ENCODE peak calls at places on chromosomes 4 and X, in ten cellular contexts. B is mammary epithelial cell, I is lower lobe of right lung, L is aorta, Y is mucosa of descending colon, Z is Peyer's patch, D is heart left ventricle, P is A549, Q is NT2/D1, A is GM23338. U is an unnamed sample. For H3K4me1, the result is how much of the 10 kb centered on the place peaks cover.

GRCh38 chr4:38609614-38610013 is 54.4 kb upstream of the KLF3 start:
- DNase-seq in B (no peak), I (no peak), L (no peak), Y (no peak), Z (no peak), D (no peak), P (no peak), Q (no peak), A (peak), U (no peak)

GRCh38 chr4:139901516-139902327 is 236.1 kb downstream of the MGST2 start:
- DNase-seq in B (peak), I (no peak), L (no peak), Y (no peak), Z (no peak), D (no peak), P (no peak), Q (no peak), A (no peak), U (no peak)

GRCh38 chr4:6888506-6889071 is 21.0 kb upstream of the TBC1D14 start:
- DNase-seq in B (no peak), I (no peak), L (no peak), Y (no peak), Z (no peak), D (no peak), P (no peak), Q (no peak), A (no peak), U (no peak)

GRCh38 chr4:143768007-143768591 is 67.6 kb upstream of the FREM3 start:
- DNase-seq in B (peak), I (no peak), L (no peak), Y (no peak), Z (no peak), D (no peak), P (peak), Q (no peak), A (no peak), U (no peak)

GRCh38 chrX:153245288-153245731 is 66.2 kb downstream of the MAGEA1 start:
- DNase-seq in B (no peak), I (no peak), L (no peak), Y (no peak), Z (no peak), D (no peak), P (peak), Q (peak), A (peak), U (no peak)

GRCh38 chrX:22134681-22135080 is 102.6 kb downstream of the PHEX start:
- DNase-seq in B (peak), I (no peak), L (no peak), Y (no peak), Z (no peak), D (no peak), P (peak), Q (no peak), A (no peak), U (no peak)

GRCh38 chr4:29805245-29805644 is 914.9 kb upstream of the PCDH7 start:
- DNase-seq in B (no peak), I (no peak), L (no peak), Y (no peak), Z (no peak), D (no peak), P (no peak), Q (peak), A (peak), U (no peak)

GRCh38 chr4:162705130-162705803 is 461.4 kb downstream of the NAF1 start:
- DNase-seq in B (no peak), I (no peak), L (no peak), Y (no peak), Z (no peak), D (no peak), P (no peak), Q (no peak), A (no peak), U (no peak)

GRCh38 chrX:9948406-9948805 is 18.8 kb upstream of the CLDN34 start:
- DNase-seq in B (no peak), I (no peak), L (no peak), Y (no peak), Z (no peak), D (no peak), P (no peak), Q (no peak), A (no peak), U (no peak)

GRCh38 chr4:33883111-33883510 is 2361.2 kb downstream of the ARAP2 start:
- DNase-seq in B (no peak), I (no peak), L (no peak), Y (no peak), Z (no peak), D (no peak), P (no peak), Q (no peak), A (no peak), U (no peak)

GRCh38 chr4:4762909-4763814 is 96.3 kb upstream of the MSX1 start:
- DNase-seq in B (peak), I (no peak), L (no peak), Y (no peak), Z (no peak), D (no peak), P (peak), Q (peak), A (peak), U (no peak)

GRCh38 chr4:138239496-138239895 is 2.7 kb downstream of the SLC7A11 start:
- DNase-seq in B (no peak), I (no peak), L (no peak), Y (no peak), Z (no peak), D (no peak), P (no peak), Q (no peak), A (no peak), U (no peak)

GRCh38 chr4:77209012-77209411 is 52.0 kb downstream of the CCNG2 start:
- DNase-seq in B (no peak), I (no peak), L (no peak), Y (no peak), Z (no peak), D (no peak), P (no peak), Q (no peak), A (no peak), U (no peak)

GRCh38 chr4:153215976-153216375 is 11.7 kb downstream of the TRIM2 start:
- DNase-seq in B (no peak), I (no peak), L (no peak), Y (no peak), Z (no peak), D (no peak), P (no peak), Q (no peak), A (no peak), U (no peak)
- H3K4me1 ChIP-seq in B (under half), I (under half), L (under half), Y (under half), Z (under half), D (under half), P (under half), Q (under half), A (under half), U (under half)

GRCh38 chr4:88618782-88619485 is 26.7 kb downstream of the HERC3 start:
- DNase-seq in B (no peak), I (no peak), L (no peak), Y (no peak), Z (no peak), D (no peak), P (no peak), Q (no peak), A (no peak), U (no peak)
- H3K4me1 ChIP-seq in B (under half), I (under half), L (under half), Y (under half), Z (under half), D (under half), P (half or more), Q (under half), A (under half), U (half or more)

GRCh38 chr4:8271821-8272220 is 2.3 kb downstream of the HTRA3 start:
- DNase-seq in B (no peak), I (no peak), L (no peak), Y (no peak), Z (no peak), D (peak), P (no peak), Q (no peak), A (no peak), U (no peak)
- H3K4me1 ChIP-seq in B (under half), I (half or more), L (under half), Y (under half), Z (under half), D (half or more), P (under half), Q (under half), A (under half), U (half or more)

GRCh38 chr4:2248044-2248780 is 6.3 kb upstream of the HAUS3 start:
- DNase-seq in B (no peak), I (peak), L (no peak), Y (peak), Z (peak), D (peak), P (no peak), Q (no peak), A (no peak), U (no peak)

GRCh38 chr4:2245787-2246275 is 3.9 kb upstream of the HAUS3 start:
- DNase-seq in B (no peak), I (no peak), L (no peak), Y (no peak), Z (peak), D (no peak), P (no peak), Q (no peak), A (no peak), U (no peak)

GRCh38 chr4:2247128-2248043 is 5.5 kb upstream of the HAUS3 start:
- DNase-seq in B (no peak), I (peak), L (peak), Y (peak), Z (peak), D (peak), P (no peak), Q (no peak), A (no peak), U (peak)

GRCh38 chr4:2244947-2245786 is 3.2 kb upstream of the HAUS3 start:
- DNase-seq in B (no peak), I (no peak), L (no peak), Y (no peak), Z (peak), D (no peak), P (no peak), Q (no peak), A (peak), U (peak)

DNA sequence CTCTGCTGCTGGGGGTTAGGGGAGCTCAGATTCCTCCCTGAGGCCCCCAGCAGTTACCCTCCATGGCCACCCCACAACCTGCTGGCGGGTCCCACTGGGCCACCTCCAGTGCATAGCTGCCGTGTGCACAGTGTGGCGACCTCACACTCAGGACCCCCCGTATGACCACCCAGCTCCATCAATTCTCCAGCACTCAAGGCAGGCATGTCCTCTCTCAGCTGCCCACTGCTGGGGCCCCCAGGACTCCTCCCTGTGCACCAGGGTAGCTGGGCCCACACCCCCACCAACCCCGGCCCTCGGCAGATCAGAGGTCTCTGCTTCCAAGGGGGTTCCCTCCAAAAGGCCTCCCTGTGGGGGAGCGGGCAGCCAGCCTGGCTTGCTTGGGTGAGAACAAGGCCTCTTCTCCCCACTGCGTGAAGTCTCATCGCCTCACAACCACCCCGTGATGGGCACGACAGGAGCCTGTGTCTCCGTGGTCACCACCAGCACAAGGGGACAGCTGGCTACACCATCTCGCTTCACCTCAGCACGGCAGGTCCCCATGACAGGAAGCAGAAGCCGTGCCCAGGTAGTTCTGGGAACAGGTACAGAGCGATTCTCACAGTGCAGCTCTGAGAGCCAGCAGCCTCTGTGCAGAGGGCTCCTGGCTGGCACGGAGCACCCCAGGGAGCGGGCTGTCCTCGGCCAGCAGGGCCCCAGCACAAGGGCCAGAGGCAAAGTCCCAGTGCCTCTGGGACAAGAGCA is 4.6 kb upstream of the HAUS3 start:
- DNase-seq in B (no peak), I (peak), L (no peak), Y (peak), Z (peak), D (no peak), P (no peak), Q (no peak), A (no peak), U (no peak)
- H3K4me1 ChIP-seq in B (under half), I (under half), L (under half), Y (under half), Z (under half), D (under half), P (under half), Q (under half), A (under half), U (under half)

DNA sequence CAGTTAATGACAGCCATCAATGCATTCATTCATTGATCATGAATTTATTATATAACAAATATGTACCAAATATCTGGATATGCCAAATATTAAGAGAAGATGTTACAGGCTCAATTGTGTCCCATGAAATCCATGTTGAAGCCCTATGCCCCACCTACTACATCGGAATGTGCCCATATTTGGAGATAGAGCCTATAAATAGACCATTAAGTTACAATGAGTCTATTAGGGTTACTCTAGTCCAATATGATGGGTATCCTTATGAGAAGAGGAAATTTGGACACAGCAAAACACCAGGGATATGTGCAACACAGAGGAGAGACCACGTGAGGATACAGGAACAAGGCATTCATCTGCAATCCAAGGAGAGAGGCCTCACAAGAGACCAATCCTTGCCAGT is 634.5 kb downstream of the DMD start:
- DNase-seq in B (no peak), I (no peak), L (no peak), Y (no peak), Z (no peak), D (no peak), P (no peak), Q (no peak), A (no peak), U (no peak)
- H3K4me1 ChIP-seq in B (under half), I (under half), L (under half), Y (under half), Z (under half), D (under half), P (under half), Q (under half), A (under half), U (under half)

U was measured in left ventricle myocardium inferior.